ENCODE peak calls at places on chromosomes 7 and 10, in six cellular contexts. G is mesendoderm, W is neuronal stem cell, O is H9, B is mesenchymal stem cell, M is trophoblast cell. U is an unnamed sample.

GRCh38 chr7:2812831-2813230 is 31.3 kb downstream of the GNA12 start:
- DNase-seq in G (no peak), W (no peak), O (no peak), B (peak), M (peak), U (no peak)

GRCh38 chr10:53379951-53380350 is 607.4 kb upstream of the MBL2 start:
- DNase-seq in G (no peak), W (no peak), O (no peak), B (peak), M (no peak), U (no peak)

GRCh38 chr10:46530249-46531186 is 25.9 kb downstream of the GPRIN2 start:
- DNase-seq in G (peak), W (no peak), O (no peak), B (peak), M (peak), U (peak)

GRCh38 chr10:69968830-69969229 is 83.8 kb upstream of the MACROH2A2 start:
- DNase-seq in G (peak), W (no peak), O (no peak), B (no peak), M (no peak), U (peak)

GRCh38 chr7:26200113-26200443 is 468 bp downstream of the HNRNPA2B1 start:
- DNase-seq in G (peak), W (peak), O (peak), B (no peak), M (peak), U (no peak)

GRCh38 chr10:63720689-63721088 is 199.5 kb downstream of the REEP3 start:
- DNase-seq in G (peak), W (no peak), O (no peak), B (no peak), M (no peak), U (no peak)

GRCh38 chr7:111919690-111920179 is 286.5 kb downstream of the DOCK4 start:
- DNase-seq in G (no peak), W (no peak), O (no peak), B (peak), M (no peak), U (peak)

GRCh38 chr7:5692112-5692844 is 89.2 kb downstream of the RNF216 start:
- DNase-seq in G (no peak), W (no peak), O (no peak), B (peak), M (peak), U (peak)

GRCh38 chr7:1859266-1860035 is 189.4 kb downstream of the ELFN1 start:
- DNase-seq in G (no peak), W (no peak), O (no peak), B (no peak), M (no peak), U (no peak)

GRCh38 chr7:106047818-106048490 is 64.2 kb downstream of the SYPL1 start:
- DNase-seq in G (no peak), W (no peak), O (no peak), B (no peak), M (no peak), U (no peak)

GRCh38 chr7:90320014-90320413 is 1.1 kb downstream of the FAM237B start:
- DNase-seq in G (no peak), W (no peak), O (no peak), B (no peak), M (no peak), U (no peak)

GRCh38 chr10:62017141-62017870 is 115.8 kb downstream of the ARID5B start:
- DNase-seq in G (no peak), W (no peak), O (no peak), B (no peak), M (no peak), U (no peak)

GRCh38 chr10:58712136-58712535 is 199.5 kb downstream of the BICC1 start:
- DNase-seq in G (no peak), W (no peak), O (no peak), B (no peak), M (no peak), U (peak)

GRCh38 chr10:123583639-123584418 is 82.3 kb upstream of the GPR26 start:
- DNase-seq in G (peak), W (peak), O (peak), B (peak), M (peak), U (peak)

GRCh38 chr7:21476429-21476828 is 48.5 kb downstream of the SP4 start:
- DNase-seq in G (no peak), W (no peak), O (no peak), B (no peak), M (no peak), U (no peak)

GRCh38 chr7:32586291-32587221 is 91.3 kb downstream of the AVL9 start:
- DNase-seq in G (no peak), W (no peak), O (no peak), B (peak), M (no peak), U (peak)

GRCh38 chr10:24341371-24341770 is 132.4 kb downstream of the KIAA1217 start:
- DNase-seq in G (no peak), W (no peak), O (no peak), B (no peak), M (no peak), U (no peak)

GRCh38 chr7:122248472-122248871 is 56.1 kb downstream of the FEZF1 start:
- DNase-seq in G (peak), W (no peak), O (no peak), B (no peak), M (peak), U (no peak)

GRCh38 chr7:41817386-41817785 is 114.5 kb upstream of the INHBA start:
- DNase-seq in G (no peak), W (no peak), O (no peak), B (peak), M (no peak), U (peak)

GRCh38 chr10:12586724-12587123 is 237.4 kb downstream of the CAMK1D start:
- DNase-seq in G (peak), W (no peak), O (no peak), B (no peak), M (peak), U (no peak)

GRCh38 chr7:6640246-6640721 is 3.2 kb downstream of the ZNF316 start:
- DNase-seq in G (peak), W (no peak), O (peak), B (peak), M (peak), U (peak)

GRCh38 chr7:129184979-129185670 is 3.3 kb upstream of the SMO start:
- DNase-seq in G (no peak), W (no peak), O (no peak), B (no peak), M (no peak), U (no peak)

GRCh38 chr7:27955011-27955410 is 215.0 kb downstream of the TAX1BP1 start:
- DNase-seq in G (no peak), W (no peak), O (no peak), B (no peak), M (no peak), U (no peak)

GRCh38 chr10:71957546-71958275 is 6.5 kb upstream of the CHST3 start:
- DNase-seq in G (peak), W (no peak), O (no peak), B (no peak), M (no peak), U (no peak)

GRCh38 chr7:69052447-69052846 is 545.8 kb upstream of the AUTS2 start:
- DNase-seq in G (no peak), W (no peak), O (no peak), B (no peak), M (no peak), U (no peak)

GRCh38 chr7:29274156-29275017 is 79.8 kb downstream of the CHN2 start:
- DNase-seq in G (no peak), W (no peak), O (no peak), B (no peak), M (no peak), U (no peak)

GRCh38 chr10:33258951-33259350 is 75.5 kb downstream of the NRP1 start:
- DNase-seq in G (peak), W (peak), O (no peak), B (peak), M (peak), U (peak)

GRCh38 chr7:53059591-53059990 is 24.2 kb downstream of the POM121L12 start:
- DNase-seq in G (peak), W (no peak), O (no peak), B (no peak), M (no peak), U (no peak)

GRCh38 chr10:3931224-3931623 is 146.2 kb upstream of the KLF6 start:
- DNase-seq in G (no peak), W (no peak), O (no peak), B (no peak), M (no peak), U (no peak)

GRCh38 chr10:101940916-101941315 is 97.3 kb upstream of the KCNIP2 start:
- DNase-seq in G (no peak), W (no peak), O (no peak), B (peak), M (peak), U (peak)

GRCh38 chr10:12061124-12061523 is 7.6 kb upstream of the DHTKD1 start:
- DNase-seq in G (no peak), W (no peak), O (no peak), B (no peak), M (no peak), U (no peak)

GRCh38 chr7:15558747-15559146 is 3.1 kb downstream of the AGMO start:
- DNase-seq in G (peak), W (no peak), O (no peak), B (no peak), M (no peak), U (peak)

GRCh38 chr7:157662110-157662791 is 325.4 kb downstream of the DNAJB6 start:
- DNase-seq in G (no peak), W (no peak), O (no peak), B (no peak), M (no peak), U (no peak)

GRCh38 chr10:34305189-34305588 is 509.9 kb downstream of the PARD3 start:
- DNase-seq in G (peak), W (no peak), O (peak), B (no peak), M (peak), U (no peak)

GRCh38 chr10:44581996-44582395 is 197.1 kb upstream of the CXCL12 start:
- DNase-seq in G (no peak), W (no peak), O (no peak), B (no peak), M (peak), U (no peak)

GRCh38 chr7:150722403-150723065 is 6.1 kb downstream of the GIMAP1 start:
- DNase-seq in G (no peak), W (no peak), O (no peak), B (no peak), M (no peak), U (no peak)

GRCh38 chr7:75072978-75073282 is 672 bp downstream of the RCC1L start:
- DNase-seq in G (no peak), W (no peak), O (no peak), B (peak), M (no peak), U (no peak)
- H3K4ac ChIP-seq in G (peak), W (no peak), O (peak), B (peak), M (peak), U (peak)

GRCh38 chr10:127196955-127197432 is 603 bp upstream of the INSYN2A start:
- DNase-seq in G (peak), W (no peak), O (no peak), B (no peak), M (no peak), U (no peak)
- H3K4ac ChIP-seq in G (no peak), W (no peak), O (no peak), B (no peak), M (no peak), U (peak)

DNA sequence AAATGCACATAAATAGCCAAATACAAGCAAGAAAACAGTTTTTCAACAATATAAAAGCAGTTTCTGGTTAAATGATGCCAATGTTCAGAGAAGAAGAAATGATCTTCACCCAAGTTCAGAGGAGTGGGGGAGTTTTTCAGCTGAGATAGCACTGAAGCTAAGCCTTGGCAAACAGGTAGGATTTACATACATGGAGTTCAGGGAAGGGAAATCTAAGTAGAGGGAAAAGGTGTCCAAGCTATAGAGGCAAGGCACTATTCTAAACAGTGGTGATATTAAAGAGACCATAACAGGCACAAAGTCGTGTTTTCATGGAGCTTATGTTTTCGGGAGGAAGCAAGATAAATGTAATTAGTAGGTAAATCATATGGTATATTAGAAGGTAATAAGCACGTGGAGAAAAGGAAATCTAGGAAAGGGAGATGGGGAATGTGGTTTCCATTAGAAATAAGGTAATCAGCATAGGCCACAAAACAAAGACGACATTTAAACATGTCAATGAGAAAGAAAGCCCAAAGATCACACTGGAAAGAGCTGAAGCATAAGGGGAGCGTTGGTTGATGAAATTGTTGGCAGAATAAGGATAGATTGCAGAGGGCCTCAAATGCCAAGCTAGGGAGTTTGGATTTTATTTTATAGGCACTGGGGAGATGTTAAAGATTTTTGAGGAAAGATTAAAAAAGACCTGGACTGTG is 704.3 kb downstream of the MAGI2 start:
- DNase-seq in G (no peak), W (no peak), O (no peak), B (no peak), M (no peak), U (no peak)
- H3K4ac ChIP-seq in G (no peak), W (no peak), O (no peak), B (no peak), M (no peak), U (no peak)

DNA sequence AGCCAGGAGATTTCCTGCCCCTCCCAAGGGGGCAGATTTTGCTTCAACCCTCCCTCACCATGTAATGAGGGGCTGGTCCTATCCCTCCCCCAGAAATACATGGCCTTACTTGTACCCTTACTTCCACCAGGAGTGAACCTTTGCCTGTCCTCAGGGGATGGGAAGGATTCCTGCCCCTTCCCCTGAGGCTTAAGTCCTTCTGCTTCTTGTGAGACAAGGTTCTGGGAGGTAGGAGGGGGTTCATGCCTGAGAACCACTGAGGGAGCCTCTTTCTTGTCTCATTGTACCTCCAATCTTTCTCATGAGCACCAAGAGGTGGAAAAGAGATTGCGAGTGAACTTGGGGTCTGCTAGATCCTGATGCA is 19.5 kb upstream of the MUC3A start:
- DNase-seq in G (no peak), W (no peak), O (no peak), B (no peak), M (no peak), U (no peak)
- H3K4ac ChIP-seq in G (peak), W (no peak), O (no peak), B (no peak), M (peak), U (no peak)

GRCh38 chr10:131247873-131248272 is 63.6 kb downstream of the TCERG1L start:
- DNase-seq in G (no peak), W (no peak), O (no peak), B (no peak), M (no peak), U (no peak)
- H3K4ac ChIP-seq in G (no peak), W (no peak), O (no peak), B (no peak), M (no peak), U (no peak)

U was measured in IMR-90.